ENCODE peak calls at places on chromosomes 6 and 20, in four cellular contexts. O is transverse colon, K is mesenchymal stem cell, G is lung. F is an unnamed sample. For H3K9me3, the result is how much of the 10 kb centered on the place peaks cover.

GRCh38 chr6:136012198-136012884 is 160.8 kb downstream of the PDE7B start:
- DNase-seq in G (no peak), O (no peak), K (peak), F (no peak)

GRCh38 chr6:11224252-11224965 is 8.1 kb downstream of the NEDD9 start:
- DNase-seq in K (peak), G (no peak), O (no peak), F (no peak)

GRCh38 chr6:45116714-45117410 is 211.3 kb upstream of the RUNX2 start:
- DNase-seq in O (no peak), K (peak), G (no peak), F (no peak)

GRCh38 chr20:39195495-39196129 is 233.5 kb downstream of the DHX35 start:
- DNase-seq in G (no peak), K (no peak), O (no peak), F (peak)

GRCh38 chr6:158560787-158561246 is 926 bp downstream of the TMEM181 start:
- DNase-seq in O (peak), K (peak), G (no peak), F (peak)

GRCh38 chr6:52360028-52360427 is 1.9 kb upstream of the PAQR8 start:
- DNase-seq in K (peak), O (no peak), G (no peak), F (no peak)

GRCh38 chr6:45681860-45682488 is 304.2 kb upstream of the SUPT3H start:
- DNase-seq in O (peak), K (peak), G (no peak), F (no peak)

GRCh38 chr6:124524821-124525220 is 437.4 kb upstream of the RNF217 start:
- DNase-seq in O (no peak), G (no peak), K (no peak), F (no peak)

GRCh38 chr6:10521104-10521808 is at the start of gene GCNT2:
- DNase-seq in G (peak), O (peak), K (peak), F (no peak)

GRCh38 chr6:124078169-124078568 is 274.5 kb downstream of the NKAIN2 start:
- DNase-seq in O (no peak), K (no peak), G (no peak), F (no peak)

GRCh38 chr6:95819939-95820338 is 195.8 kb upstream of the FUT9 start:
- DNase-seq in G (no peak), K (no peak), O (no peak), F (peak)

GRCh38 chr6:149545258-149545753 is 537 bp downstream of the PPIL4 start:
- DNase-seq in K (peak), G (peak), O (peak), F (peak)

GRCh38 chr6:19312291-19312978 is 524.7 kb upstream of the ID4 start:
- DNase-seq in G (no peak), O (no peak), K (no peak), F (no peak)

GRCh38 chr6:32149932-32150920 is 1.5 kb downstream of the PRRT1 start:
- DNase-seq in K (no peak), O (no peak), G (no peak), F (no peak)

GRCh38 chr20:53530440-53530839 is 63.2 kb downstream of the ZNF217 start:
- DNase-seq in G (no peak), K (no peak), O (no peak), F (no peak)

GRCh38 chr6:110296151-110297028 is 61.8 kb downstream of the METTL24 start:
- DNase-seq in G (no peak), O (no peak), K (no peak), F (peak)

GRCh38 chr20:57991211-57991841 is 237.1 kb downstream of the ANKRD60 start:
- DNase-seq in G (no peak), O (peak), K (no peak), F (peak)

GRCh38 chr20:62201173-62202082 is 18.6 kb downstream of the MTG2 start:
- DNase-seq in K (no peak), O (no peak), G (no peak), F (peak)

GRCh38 chr6:17227403-17227802 is 53.8 kb upstream of the RBM24 start:
- DNase-seq in O (no peak), G (no peak), K (no peak), F (no peak)

GRCh38 chr20:48106428-48106827 is 321.1 kb upstream of the SULF2 start:
- DNase-seq in K (no peak), G (no peak), O (no peak), F (no peak)

GRCh38 chr20:16129411-16129810 is 443.8 kb downstream of the KIF16B start:
- DNase-seq in G (no peak), O (no peak), K (no peak), F (no peak)

GRCh38 chr6:21949211-21949801 is 347.5 kb downstream of the PRL start:
- DNase-seq in K (peak), O (no peak), G (peak), F (peak)

GRCh38 chr6:121485359-121485809 is 49.9 kb downstream of the GJA1 start:
- DNase-seq in G (no peak), O (no peak), K (peak), F (no peak)
- H3K27ac ChIP-seq in G (no peak), O (no peak), K (no peak), F (no peak)

GRCh38 chr6:5149160-5149559 is 64.0 kb downstream of the PPP1R3G start:
- DNase-seq in O (no peak), G (no peak), K (no peak), F (no peak)
- H3K9me3 ChIP-seq in O (under half), G (under half), K (under half), F (under half)

GRCh38 chr6:36983538-36983937 is 2.5 kb downstream of the MTCH1 start:
- DNase-seq in O (no peak), G (no peak), K (no peak), F (no peak)

GRCh38 chr6:36980129-36980528 is 5.9 kb downstream of the MTCH1 start:
- DNase-seq in K (no peak), G (no peak), O (no peak), F (no peak)

GRCh38 chr6:36978687-36979086 is 7.3 kb downstream of the MTCH1 start:
- DNase-seq in O (no peak), G (no peak), K (no peak), F (no peak)

GRCh38 chr6:36979343-36979742 is 6.7 kb downstream of the MTCH1 start:
- DNase-seq in K (no peak), G (no peak), O (peak), F (peak)

DNA sequence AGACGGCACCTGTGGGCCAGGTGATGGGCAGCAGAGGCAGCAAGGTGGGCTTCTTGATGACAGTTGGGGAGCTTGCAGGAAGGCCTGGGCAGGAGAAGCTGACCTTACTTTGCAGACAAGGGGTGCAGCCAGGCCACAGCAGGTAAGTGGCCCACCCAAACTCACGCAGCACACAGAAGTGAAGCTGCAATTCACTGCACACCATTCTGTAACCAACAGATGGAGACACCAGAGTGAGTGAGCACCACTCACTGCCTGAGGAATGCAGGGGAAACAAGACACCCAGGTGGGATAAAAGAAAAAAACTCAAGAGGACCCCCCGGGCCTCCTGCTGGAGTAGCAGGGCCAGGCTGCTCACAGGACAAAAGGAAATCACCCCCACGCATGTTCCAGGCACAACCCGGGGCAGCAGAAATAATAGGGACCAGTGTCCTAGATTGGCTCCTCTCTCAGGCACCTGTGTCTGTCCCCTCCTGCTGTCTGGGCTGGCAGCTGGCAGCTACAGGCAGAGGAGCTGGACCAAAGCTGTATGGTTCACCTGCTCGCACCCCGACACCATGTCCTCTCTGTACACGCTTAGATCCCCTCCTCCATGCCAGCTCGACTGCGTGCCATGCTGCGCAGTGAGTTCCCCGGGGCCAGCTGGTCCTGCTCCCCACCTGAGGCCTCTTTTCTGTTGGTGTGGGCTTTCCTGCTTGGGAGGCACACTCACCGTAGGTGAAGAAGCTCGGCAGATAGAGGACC is 4.9 kb downstream of the MTCH1 start:
- DNase-seq in O (no peak), G (no peak), K (no peak), F (no peak)
- H3K27ac ChIP-seq in O (no peak), G (no peak), K (no peak), F (no peak)

GRCh38 chr6:159832941-159833340 is 32.9 kb downstream of the PNLDC1 start:
- DNase-seq in K (no peak), O (no peak), G (no peak), F (no peak)
- H3K9me3 ChIP-seq in K (under half), O (under half), G (under half), F (under half)

GRCh38 chr6:40377173-40377806 is 209.9 kb downstream of the LRFN2 start:
- DNase-seq in K (no peak), G (no peak), O (no peak), F (no peak)

GRCh38 chr6:40380271-40380670 is 206.9 kb downstream of the LRFN2 start:
- DNase-seq in G (no peak), O (no peak), K (no peak), F (no peak)

GRCh38 chr6:40378071-40378724 is 209.0 kb downstream of the LRFN2 start:
- DNase-seq in O (no peak), G (no peak), K (no peak), F (no peak)

GRCh38 chr6:40379811-40380210 is 207.4 kb downstream of the LRFN2 start:
- DNase-seq in G (no peak), O (no peak), K (no peak), F (no peak)

GRCh38 chr6:40378725-40379074 is 208.5 kb downstream of the LRFN2 start:
- DNase-seq in O (no peak), G (no peak), K (no peak), F (no peak)
- H3K27ac ChIP-seq in O (no peak), G (no peak), K (no peak), F (peak)

GRCh38 chr6:35471836-35472345 is 3.7 kb downstream of the RPL10A start:
- DNase-seq in G (no peak), K (no peak), O (no peak), F (no peak)
- H3K9me3 ChIP-seq in G (under half), K (under half), O (under half), F (under half)

DNA sequence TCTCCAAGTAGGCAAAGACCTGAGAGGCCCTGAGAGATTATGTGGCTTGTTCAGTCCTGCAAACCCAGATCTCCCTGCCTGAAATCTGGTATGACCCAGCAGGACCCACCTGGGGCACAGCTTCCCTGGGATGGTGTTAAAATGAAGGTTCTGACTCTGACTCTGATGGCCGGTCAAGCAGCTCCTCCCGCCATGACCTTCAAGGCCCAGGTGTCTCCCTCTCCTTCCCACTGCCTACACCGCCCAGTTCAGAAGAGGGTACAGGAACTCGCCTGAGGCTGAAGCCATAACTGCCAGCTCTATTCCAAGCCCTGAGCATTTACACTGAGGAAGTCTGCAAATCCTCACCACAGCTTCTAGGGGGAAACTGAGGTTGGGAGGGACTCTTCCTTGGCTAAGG is 5.9 kb upstream of the CST7 start:
- DNase-seq in O (no peak), K (no peak), G (no peak), F (no peak)
- H3K27ac ChIP-seq in O (no peak), K (no peak), G (no peak), F (no peak)

GRCh38 chr6:168785720-168786511 is 344.9 kb downstream of the SMOC2 start:
- DNase-seq in K (no peak), G (no peak), O (no peak), F (no peak)
- H3K9me3 ChIP-seq in K (under half), G (under half), O (under half), F (under half)